ENCODE peak calls at places on chromosomes 2 and 18, in ten cellular contexts. H, R, V, A, Q, O, N, B, K and X are unnamed samples.

GRCh38 chr2:107810734-107811133 is 16.0 kb upstream of the RGPD4 start:
- DNase-seq in Q (no peak), K (no peak), N (no peak), V (no peak), R (no peak), B (no peak), O (no peak), H (no peak), A (no peak), X (no peak)

GRCh38 chr18:26327062-26327461 is 100.8 kb downstream of the TAF4B start:
- DNase-seq in A (no peak), H (no peak), V (no peak), K (no peak), Q (no peak), R (no peak), N (no peak), B (no peak), O (no peak), X (no peak)

GRCh38 chr2:239393941-239394340 is 6.9 kb downstream of the HDAC4 start:
- DNase-seq in Q (no peak), R (peak; percentile 31), B (no peak), H (no peak), O (no peak), V (no peak), K (no peak), N (no peak), A (no peak), X (no peak)

GRCh38 chr2:241952816-241953215 is 83.3 kb downstream of the RTP5 start:
- DNase-seq in O (no peak), B (no peak), V (no peak), Q (no peak), N (no peak), A (no peak), R (no peak), H (no peak), K (no peak), X (no peak)

GRCh38 chr2:102841107-102841840 is 79.4 kb downstream of the TMEM182 start:
- DNase-seq in B (no peak), K (no peak), A (peak; percentile 12), V (peak; percentile 12), H (no peak), N (peak; percentile 69), Q (peak; percentile 77), R (peak; percentile 61), O (peak; percentile 77), X (peak; percentile 19)

GRCh38 chr18:22230403-22231042 is 61.1 kb downstream of the GATA6 start:
- DNase-seq in N (no peak), O (no peak), B (no peak), Q (no peak), A (no peak), V (no peak), K (no peak), R (peak; percentile 80), H (no peak), X (no peak)

GRCh38 chr2:64760131-64760530 is 106.4 kb upstream of the SERTAD2 start:
- DNase-seq in Q (no peak), V (no peak), R (no peak), A (no peak), K (no peak), O (no peak), H (no peak), B (no peak), N (no peak), X (no peak)

GRCh38 chr2:143877056-143877455 is 642.9 kb downstream of the ZEB2 start:
- DNase-seq in V (no peak), B (no peak), O (peak; percentile 73), H (no peak), A (no peak), Q (peak; percentile 20), R (no peak), N (peak; percentile 17), K (peak; percentile 15), X (no peak)

GRCh38 chr18:44537521-44537920 is 143.2 kb upstream of the SETBP1 start:
- DNase-seq in O (peak; percentile 20), N (peak; percentile 23), H (no peak), K (no peak), B (no peak), Q (no peak), V (no peak), A (no peak), R (peak; percentile 77), X (no peak)

GRCh38 chr18:5155180-5155906 is 41.7 kb downstream of the AKAIN1 start:
- DNase-seq in A (no peak), Q (no peak), V (no peak), O (no peak), R (no peak), N (no peak), K (no peak), B (no peak), H (no peak), X (no peak)

GRCh38 chr2:75607988-75608683 is 38.4 kb upstream of the MRPL19 start:
- DNase-seq in N (peak; percentile 41), V (no peak), Q (no peak), B (no peak), O (no peak), A (no peak), K (no peak), R (no peak), H (no peak), X (no peak)

GRCh38 chr18:78245451-78245850 is 734.2 kb upstream of the SALL3 start:
- DNase-seq in A (no peak), K (no peak), H (no peak), R (no peak), N (no peak), V (no peak), O (no peak), Q (no peak), B (no peak), X (no peak)

GRCh38 chr2:191756753-191757152 is 78.8 kb downstream of the NABP1 start:
- DNase-seq in R (no peak), O (no peak), A (no peak), K (no peak), V (no peak), H (no peak), Q (no peak), B (no peak), N (no peak), X (no peak)

GRCh38 chr2:33375054-33375453 is 101.4 kb upstream of the RASGRP3 start:
- DNase-seq in V (no peak), B (no peak), Q (no peak), A (no peak), K (no peak), H (no peak), N (no peak), R (peak; percentile 37), O (no peak), X (no peak)

GRCh38 chr2:23926289-23926749 is 604 bp downstream of the ATAD2B start:
- DNase-seq in N (peak; percentile 57), H (no peak), A (peak; percentile 52), Q (peak; percentile 46), O (peak; percentile 54), K (no peak), B (peak; percentile 13), V (no peak), R (no peak), X (peak; percentile 34)

GRCh38 chr2:8643238-8643995 is 38.4 kb upstream of the ID2 start:
- DNase-seq in H (no peak), O (no peak), N (no peak), B (no peak), K (no peak), A (no peak), R (no peak), Q (no peak), V (no peak), X (no peak)

GRCh38 chr2:53786371-53787254 is at the start of the genes ASB3 and ERLEC1:
- DNase-seq in V (peak; percentile 83), Q (peak; percentile 92), R (peak; percentile 84), O (peak; percentile 97), N (peak; percentile 92), B (peak; percentile 78), H (peak; percentile 89), A (peak; percentile 91), K (peak; percentile 83), X (peak; percentile 91)

GRCh38 chr2:57373530-57373929 is 673.1 kb upstream of the VRK2 start:
- DNase-seq in Q (no peak), B (no peak), K (no peak), V (no peak), H (no peak), N (no peak), A (no peak), O (no peak), R (peak; percentile 72), X (no peak)

GRCh38 chr18:73007195-73007934 is 139.6 kb upstream of the NETO1 start:
- DNase-seq in A (no peak), V (no peak), B (no peak), N (no peak), Q (no peak), O (no peak), H (no peak), K (no peak), R (no peak), X (no peak)

GRCh38 chr18:58669731-58670379 is 1.4 kb upstream of the MALT1 start:
- DNase-seq in R (peak; percentile 17), H (no peak), A (no peak), N (no peak), O (no peak), B (no peak), Q (no peak), K (no peak), V (no peak), X (no peak)

GRCh38 chr2:3127279-3127690 is 250.3 kb downstream of the EIPR1 start:
- DNase-seq in A (no peak), H (no peak), N (no peak), V (no peak), Q (no peak), R (no peak), B (no peak), K (no peak), O (peak; percentile 40), X (no peak)

GRCh38 chr2:165872101-165872791 is 78.2 kb upstream of the GALNT3 start:
- DNase-seq in B (no peak), H (no peak), O (no peak), Q (no peak), V (no peak), R (no peak), A (no peak), N (no peak), K (no peak), X (no peak)

GRCh38 chr2:126860395-126860794 is 38.3 kb upstream of the TEX51 start:
- DNase-seq in B (no peak), K (no peak), H (no peak), N (no peak), R (no peak), V (no peak), Q (no peak), O (no peak), A (no peak), X (no peak)

GRCh38 chr2:175931751-175932295 is 70.2 kb downstream of the LNPK start:
- DNase-seq in A (no peak), K (no peak), B (no peak), O (no peak), N (no peak), R (peak; percentile 62), Q (no peak), H (no peak), V (no peak), X (no peak)

GRCh38 chr18:12287131-12287681 is 20.8 kb upstream of the TUBB6 start:
- DNase-seq in V (no peak), A (no peak), R (no peak), Q (peak; percentile 58), N (peak; percentile 42), K (no peak), H (no peak), O (no peak), B (no peak), X (no peak)

GRCh38 chr18:2568605-2569004 is 2.7 kb downstream of the METTL4 start:
- DNase-seq in H (no peak), Q (no peak), N (no peak), O (no peak), V (no peak), B (no peak), R (no peak), A (no peak), K (no peak), X (no peak)

GRCh38 chr18:47730795-47731194 is 199.7 kb downstream of the SMAD2 start:
- DNase-seq in N (no peak), H (no peak), V (no peak), R (no peak), A (no peak), Q (no peak), B (no peak), O (no peak), K (no peak), X (no peak)

GRCh38 chr2:170679607-170680079 is 35.5 kb upstream of the SP5 start:
- DNase-seq in O (no peak), Q (no peak), V (no peak), N (no peak), K (no peak), A (no peak), R (no peak), H (no peak), B (no peak), X (no peak)